ENCODE peak calls at places on chromosomes 6 and 20, in five cellular contexts. One of them, this sample, is unnamed.

GRCh38 chr6:90508753-90509152 is 78.1 kb downstream of the MAP3K7 start:
- DNase-seq in hepatocyte: no peak
- DNase-seq in stimulated activated CD8-positive, alpha-beta memory T cell treated with anti-CD3 and anti-CD28 coated beads, Interleukin-4, amount 100 ng/mL, for 1 hour: no peak
- DNase-seq in OCI-M1: peak
- DNase-seq in AG20443: no peak
- DNase-seq in this sample: peak

GRCh38 chr6:14720411-14721102 is 525.3 kb upstream of the JARID2 start:
- DNase-seq in hepatocyte: no peak
- DNase-seq in OCI-M1: no peak
- DNase-seq in stimulated activated CD8-positive, alpha-beta memory T cell treated with anti-CD3 and anti-CD28 coated beads, Interleukin-4, amount 100 ng/mL, for 1 hour: no peak
- DNase-seq in AG20443: no peak
- DNase-seq in this sample: no peak

GRCh38 chr20:56859751-56860366 is 230.8 kb downstream of the TFAP2C start:
- DNase-seq in AG20443: no peak
- DNase-seq in OCI-M1: no peak
- DNase-seq in stimulated activated CD8-positive, alpha-beta memory T cell treated with anti-CD3 and anti-CD28 coated beads, Interleukin-4, amount 100 ng/mL, for 1 hour: no peak
- DNase-seq in hepatocyte: peak
- DNase-seq in this sample: peak

GRCh38 chr6:39791850-39792500 is at the start of gene DAAM2:
- DNase-seq in stimulated activated CD8-positive, alpha-beta memory T cell treated with anti-CD3 and anti-CD28 coated beads, Interleukin-4, amount 100 ng/mL, for 1 hour: no peak
- DNase-seq in hepatocyte: peak
- DNase-seq in OCI-M1: no peak
- DNase-seq in AG20443: peak
- DNase-seq in this sample: peak

GRCh38 chr6:139743629-139744028 is 369.2 kb upstream of the CITED2 start:
- DNase-seq in AG20443: peak
- DNase-seq in OCI-M1: no peak
- DNase-seq in stimulated activated CD8-positive, alpha-beta memory T cell treated with anti-CD3 and anti-CD28 coated beads, Interleukin-4, amount 100 ng/mL, for 1 hour: no peak
- DNase-seq in hepatocyte: peak
- DNase-seq in this sample: no peak

GRCh38 chr20:47178851-47179250 is 177.6 kb downstream of the ZMYND8 start:
- DNase-seq in OCI-M1: no peak
- DNase-seq in hepatocyte: no peak
- DNase-seq in stimulated activated CD8-positive, alpha-beta memory T cell treated with anti-CD3 and anti-CD28 coated beads, Interleukin-4, amount 100 ng/mL, for 1 hour: no peak
- DNase-seq in AG20443: no peak
- DNase-seq in this sample: no peak

GRCh38 chr20:23179766-23180403 is 93.8 kb upstream of the CD93 start:
- DNase-seq in OCI-M1: no peak
- DNase-seq in stimulated activated CD8-positive, alpha-beta memory T cell treated with anti-CD3 and anti-CD28 coated beads, Interleukin-4, amount 100 ng/mL, for 1 hour: no peak
- DNase-seq in AG20443: no peak
- DNase-seq in hepatocyte: no peak
- DNase-seq in this sample: no peak

GRCh38 chr20:23092409-23092756 is 6.3 kb upstream of the CD93 start:
- DNase-seq in AG20443: no peak
- DNase-seq in hepatocyte: no peak
- DNase-seq in OCI-M1: peak
- DNase-seq in stimulated activated CD8-positive, alpha-beta memory T cell treated with anti-CD3 and anti-CD28 coated beads, Interleukin-4, amount 100 ng/mL, for 1 hour: no peak
- DNase-seq in this sample: no peak

GRCh38 chr6:36033935-36034334 is 6.3 kb downstream of the MAPK14 start:
- DNase-seq in stimulated activated CD8-positive, alpha-beta memory T cell treated with anti-CD3 and anti-CD28 coated beads, Interleukin-4, amount 100 ng/mL, for 1 hour: no peak
- DNase-seq in AG20443: no peak
- DNase-seq in OCI-M1: no peak
- DNase-seq in hepatocyte: no peak
- DNase-seq in this sample: no peak

GRCh38 chr6:15441215-15441868 is 195.5 kb downstream of the JARID2 start:
- DNase-seq in OCI-M1: peak
- DNase-seq in hepatocyte: peak
- DNase-seq in AG20443: peak
- DNase-seq in stimulated activated CD8-positive, alpha-beta memory T cell treated with anti-CD3 and anti-CD28 coated beads, Interleukin-4, amount 100 ng/mL, for 1 hour: no peak
- DNase-seq in this sample: peak

GRCh38 chr6:169794317-169795055 is 43.1 kb downstream of the ERMARD start:
- DNase-seq in stimulated activated CD8-positive, alpha-beta memory T cell treated with anti-CD3 and anti-CD28 coated beads, Interleukin-4, amount 100 ng/mL, for 1 hour: no peak
- DNase-seq in AG20443: no peak
- DNase-seq in hepatocyte: no peak
- DNase-seq in OCI-M1: no peak
- DNase-seq in this sample: no peak

GRCh38 chr6:75601608-75602163 is at the start of gene SENP6:
- DNase-seq in AG20443: peak
- DNase-seq in OCI-M1: peak
- DNase-seq in stimulated activated CD8-positive, alpha-beta memory T cell treated with anti-CD3 and anti-CD28 coated beads, Interleukin-4, amount 100 ng/mL, for 1 hour: peak
- DNase-seq in hepatocyte: peak
- DNase-seq in this sample: peak

GRCh38 chr6:134720353-134721094 is 229.4 kb downstream of the ALDH8A1 start:
- DNase-seq in stimulated activated CD8-positive, alpha-beta memory T cell treated with anti-CD3 and anti-CD28 coated beads, Interleukin-4, amount 100 ng/mL, for 1 hour: no peak
- DNase-seq in AG20443: peak
- DNase-seq in hepatocyte: no peak
- DNase-seq in OCI-M1: no peak
- DNase-seq in this sample: no peak

GRCh38 chr20:48025661-48026060 is 240.4 kb upstream of the SULF2 start:
- DNase-seq in stimulated activated CD8-positive, alpha-beta memory T cell treated with anti-CD3 and anti-CD28 coated beads, Interleukin-4, amount 100 ng/mL, for 1 hour: no peak
- DNase-seq in AG20443: peak
- DNase-seq in hepatocyte: no peak
- DNase-seq in OCI-M1: no peak
- DNase-seq in this sample: no peak

GRCh38 chr6:80872194-80872950 is 765.9 kb downstream of the BCKDHB start:
- DNase-seq in hepatocyte: no peak
- DNase-seq in stimulated activated CD8-positive, alpha-beta memory T cell treated with anti-CD3 and anti-CD28 coated beads, Interleukin-4, amount 100 ng/mL, for 1 hour: no peak
- DNase-seq in OCI-M1: no peak
- DNase-seq in AG20443: peak
- DNase-seq in this sample: no peak

GRCh38 chr6:80332013-80332412 is 225.5 kb downstream of the BCKDHB start:
- DNase-seq in hepatocyte: no peak
- DNase-seq in OCI-M1: no peak
- DNase-seq in AG20443: no peak
- DNase-seq in stimulated activated CD8-positive, alpha-beta memory T cell treated with anti-CD3 and anti-CD28 coated beads, Interleukin-4, amount 100 ng/mL, for 1 hour: no peak
- DNase-seq in this sample: no peak